ENCODE peak calls at places on chromosomes 11 and 22, in eight cellular contexts. B is endothelial cell, W is Calu3, U is fibroblast of lung, P is NCI-H1105 treated with DMSO at 0.1 percent for 48 hours, E is GM19239, N is fibroblast of the aortic adventitia, G is skeletal muscle cell. X is an unnamed sample.
A peak's percentile ranks its signal among the peaks of the same experiment; 100 is the strongest.

GRCh38 chr22:28891156-28891733 is 7.9 kb downstream of the ZNRF3 start:
- DNase-seq in W (no peak), G (no peak), B (no peak), N (no peak), P (no peak), U (no peak), E (no peak), X (no peak)

GRCh38 chr22:32967285-32968101 is 90.7 kb downstream of the SYN3 start:
- DNase-seq in B (no peak), G (no peak), P (no peak), U (no peak), W (no peak), E (no peak), N (no peak), X (no peak)

GRCh38 chr11:12110201-12110713 is at the start of gene MICAL2:
- DNase-seq in W (peak; percentile 95), U (peak; percentile 85), N (peak; percentile 75), P (peak; percentile 84), G (peak; percentile 64), B (peak; percentile 79), E (peak; percentile 94), X (peak; percentile 25)

GRCh38 chr22:50422046-50422445 is 52.8 kb downstream of the SBF1 start:
- DNase-seq in N (no peak), U (no peak), G (no peak), W (no peak), B (no peak), P (no peak), E (no peak), X (no peak)

GRCh38 chr11:34179026-34179675 is 73.7 kb downstream of the NAT10 start:
- DNase-seq in E (no peak), N (no peak), P (no peak), G (no peak), U (no peak), W (no peak), B (no peak), X (no peak)

GRCh38 chr11:23406131-23406819 is 546.0 kb upstream of the CCDC179 start:
- DNase-seq in G (no peak), W (no peak), P (no peak), B (no peak), E (no peak), U (no peak), N (no peak), X (no peak)

GRCh38 chr11:65498977-65499712 is at the start of gene MALAT1:
- DNase-seq in N (peak; percentile 98), W (peak; percentile 93), G (peak; percentile 89), E (no peak), P (peak; percentile 91), B (peak; percentile 93), U (peak; percentile 98), X (peak; percentile 93)

GRCh38 chr22:39251762-39252460 is 7.1 kb upstream of the PDGFB start:
- DNase-seq in G (no peak), N (no peak), W (peak; percentile 62), B (no peak), U (no peak), E (no peak), P (no peak), X (no peak)

GRCh38 chr11:8333431-8334401 is 70.0 kb upstream of the LMO1 start:
- DNase-seq in G (no peak), N (no peak), E (no peak), W (peak; percentile 43), B (no peak), P (no peak), U (no peak), X (no peak)

GRCh38 chr11:74644084-74644483 is 51.7 kb downstream of the POLD3 start:
- DNase-seq in E (no peak), G (no peak), W (no peak), N (no peak), P (no peak), U (no peak), B (no peak), X (no peak)

GRCh38 chr11:396511-396947 is 2.5 kb downstream of the PKP3 start:
- DNase-seq in G (no peak), E (peak; percentile 69), B (no peak), P (no peak), U (peak; percentile 33), N (peak; percentile 20), W (no peak), X (no peak)

GRCh38 chr11:18594999-18595749 is 4.4 kb upstream of the MISFA start:
- DNase-seq in B (no peak), W (no peak), U (peak; percentile 76), N (no peak), P (no peak), G (peak; percentile 64), E (no peak), X (no peak)

GRCh38 chr11:94129505-94130335 is 1.1 kb downstream of the PANX1 start:
- DNase-seq in G (no peak), P (peak; percentile 19), W (peak; percentile 66), E (no peak), U (peak; percentile 54), B (no peak), N (no peak), X (no peak)

GRCh38 chr22:37148031-37148651 is 1.6 kb downstream of the IL2RB start:
- DNase-seq in N (no peak), P (no peak), U (no peak), W (no peak), E (no peak), B (no peak), G (no peak), X (no peak)

GRCh38 chr11:35143509-35144102 is 4.6 kb downstream of the CD44 start:
- DNase-seq in W (no peak), B (no peak), U (no peak), G (no peak), E (no peak), P (no peak), N (no peak), X (no peak)

GRCh38 chr11:69035150-69035958 is 13.4 kb upstream of the TPCN2 start:
- DNase-seq in G (no peak), E (no peak), B (no peak), W (no peak), U (peak; percentile 60), N (no peak), P (no peak), X (no peak)

GRCh38 chr11:12042215-12042676 is 33.8 kb upstream of the DKK3 start:
- DNase-seq in N (peak; percentile 74), E (no peak), B (no peak), U (peak; percentile 91), W (no peak), P (no peak), G (peak; percentile 94), X (no peak)

GRCh38 chr22:46053563-46054090 is 76.7 kb upstream of the WNT7B start:
- DNase-seq in U (peak; percentile 60), B (no peak), W (peak; percentile 79), P (peak; percentile 67), E (no peak), G (no peak), N (peak; percentile 62), X (peak; percentile 79)

GRCh38 chr11:72609045-72609444 is 65.2 kb downstream of the PDE2A start:
- DNase-seq in P (no peak), G (no peak), U (peak; percentile 34), B (no peak), N (peak; percentile 47), W (no peak), E (no peak), X (no peak)

GRCh38 chr11:43556269-43556668 is 124.3 kb upstream of the HSD17B12 start:
- DNase-seq in P (no peak), N (no peak), W (no peak), B (no peak), U (no peak), E (no peak), G (no peak), X (no peak)

GRCh38 chr22:20606041-20606783 is 98.8 kb downstream of the MED15 start:
- DNase-seq in E (peak; percentile 75), N (peak; percentile 59), W (peak; percentile 86), B (peak; percentile 74), P (peak; percentile 49), U (peak; percentile 57), G (peak; percentile 6), X (peak; percentile 58)

GRCh38 chr22:44963832-44964721 is 45.7 kb downstream of the PHF21B start:
- DNase-seq in E (no peak), W (no peak), N (no peak), P (no peak), B (no peak), U (no peak), G (no peak), X (no peak)

GRCh38 chr11:102596578-102596977 is 28.6 kb downstream of the MMP20 start:
- DNase-seq in B (no peak), W (no peak), U (no peak), G (no peak), N (no peak), P (no peak), E (no peak), X (no peak)

GRCh38 chr11:26688701-26689100 is 33.2 kb downstream of the SLC5A12 start:
- DNase-seq in B (no peak), W (no peak), U (peak; percentile 49), E (no peak), P (no peak), G (no peak), N (no peak), X (no peak)

GRCh38 chr11:10488581-10489443 is 33.7 kb downstream of the AMPD3 start:
- DNase-seq in W (no peak), N (no peak), P (no peak), U (no peak), G (no peak), B (no peak), E (peak; percentile 28), X (peak; percentile 62)

GRCh38 chr22:17159504-17159951 is 451 bp upstream of the HDHD5 start:
- DNase-seq in W (peak; percentile 54), U (peak; percentile 38), P (peak; percentile 47), E (no peak), B (no peak), G (peak; percentile 22), N (peak; percentile 40), X (no peak)

GRCh38 chr22:28408702-28409101 is 270.9 kb downstream of the TTC28 start:
- DNase-seq in P (no peak), W (no peak), G (no peak), N (no peak), B (no peak), E (no peak), U (peak; percentile 41), X (no peak)

GRCh38 chr11:101916422-101916821 is at the start of gene ANGPTL5:
- DNase-seq in N (no peak), G (no peak), P (no peak), W (no peak), E (no peak), U (no peak), B (no peak), X (no peak)

GRCh38 chr11:61120865-61121831 is 18.9 kb downstream of the CD5 start:
- DNase-seq in W (no peak), G (no peak), U (peak; percentile 12), E (no peak), P (no peak), N (peak; percentile 45), B (no peak), X (no peak)

GRCh38 chr11:128463386-128463829 is 124.0 kb downstream of the ETS1 start:
- DNase-seq in W (no peak), P (no peak), B (no peak), E (no peak), G (peak; percentile 83), U (peak; percentile 68), N (peak; percentile 97), X (no peak)

GRCh38 chr11:64000026-64000739 is 13.9 kb downstream of the OTUB1 start:
- DNase-seq in W (no peak), E (peak; percentile 92), G (no peak), P (peak; percentile 11), N (peak; percentile 68), B (peak; percentile 78), U (peak; percentile 71), X (peak; percentile 75)

GRCh38 chr11:94787798-94788197 is 19.6 kb downstream of the AMOTL1 start:
- DNase-seq in W (no peak), B (no peak), U (no peak), N (no peak), G (no peak), E (no peak), P (no peak), X (no peak)

GRCh38 chr11:130434521-130435223 is 6.3 kb upstream of the ADAMTS8 start:
- DNase-seq in E (peak; percentile 62), N (peak; percentile 89), G (no peak), W (peak; percentile 64), U (peak; percentile 87), P (peak; percentile 93), B (peak; percentile 72), X (peak; percentile 66)

GRCh38 chr11:27179334-27179733 is 138.7 kb downstream of the BBOX1 start:
- DNase-seq in P (no peak), U (no peak), N (no peak), G (no peak), W (no peak), B (no peak), E (no peak), X (no peak)

X was measured in memory B cell.